ENCODE peak calls at places on chromosomes 13 and 19, in four cellular contexts. Z is neural crest cell, F is MCF 10A, Y is BE2C. W is an unnamed sample.

GRCh38 chr13:20492641-20493040 is 33.0 kb downstream of the CRYL1 start:
- DNase-seq in F (peak), Y (peak), Z (peak), W (no peak)

GRCh38 chr13:105721056-105721455 is 814.4 kb downstream of the EFNB2 start:
- DNase-seq in Z (no peak), F (peak), Y (no peak), W (no peak)

GRCh38 chr19:54573330-54573872 is at the start of gene LILRA2:
- DNase-seq in Y (no peak), F (no peak), Z (no peak), W (no peak)

GRCh38 chr13:97749174-97749573 is 204.3 kb upstream of the IPO5 start:
- DNase-seq in Y (no peak), F (peak), Z (no peak), W (no peak)

GRCh38 chr19:19911150-19911549 is 10.4 kb downstream of the ZNF93 start:
- DNase-seq in F (no peak), Z (no peak), Y (no peak), W (no peak)

GRCh38 chr19:35556025-35556590 is 7.3 kb downstream of the ATP4A start:
- DNase-seq in Y (no peak), Z (no peak), F (no peak), W (no peak)

GRCh38 chr19:56732974-56733373 is 61.4 kb upstream of the ZNF835 start:
- DNase-seq in Y (no peak), Z (no peak), F (no peak), W (no peak)

GRCh38 chr19:16585808-16586476 is 13.7 kb upstream of the SLC35E1 start:
- DNase-seq in Y (no peak), Z (no peak), F (no peak), W (no peak)

GRCh38 chr13:40666905-40667621 is 622 bp upstream of the FOXO1 start:
- DNase-seq in Y (peak), Z (peak), F (peak), W (no peak)

GRCh38 chr13:30846311-30846710 is 59.8 kb upstream of the MEDAG start:
- DNase-seq in Z (no peak), Y (no peak), F (peak), W (no peak)

GRCh38 chr13:26503826-26504594 is 53.5 kb upstream of the WASF3 start:
- DNase-seq in F (no peak), Y (no peak), Z (no peak), W (no peak)

GRCh38 chr13:32426191-32426980 is 1.5 kb downstream of the N4BP2L1 start:
- DNase-seq in Z (no peak), Y (no peak), F (no peak), W (no peak)

GRCh38 chr13:73254827-73255226 is 196.0 kb downstream of the KLF5 start:
- DNase-seq in Y (no peak), Z (no peak), F (peak), W (no peak)

GRCh38 chr19:470701-471100 is 9.9 kb upstream of the SHC2 start:
- DNase-seq in F (no peak), Z (no peak), Y (no peak), W (no peak)

GRCh38 chr13:33153421-33154381 is 131.9 kb downstream of the STARD13 start:
- DNase-seq in Z (no peak), Y (no peak), F (no peak), W (no peak)

GRCh38 chr13:74443623-74444022 is 309.4 kb upstream of the KLF12 start:
- DNase-seq in Y (no peak), Z (no peak), F (peak), W (no peak)

GRCh38 chr13:69769637-69770036 is 338.0 kb upstream of the ATXN8OS start:
- DNase-seq in Y (no peak), F (no peak), Z (no peak), W (no peak)

GRCh38 chr19:58357798-58358145 is 4.5 kb upstream of the A1BG start:
- DNase-seq in F (no peak), Y (no peak), Z (no peak), W (no peak)

GRCh38 chr19:43525836-43526771 is 897 bp downstream of the ETHE1 start:
- DNase-seq in F (peak), Y (no peak), Z (no peak), W (no peak)

GRCh38 chr19:2171349-2172145 is 7.8 kb downstream of the DOT1L start:
- DNase-seq in Z (no peak), Y (peak), F (no peak), W (no peak)

GRCh38 chr19:1833540-1833939 is 14.7 kb downstream of the REXO1 start:
- DNase-seq in F (no peak), Z (no peak), Y (no peak), W (no peak)

GRCh38 chr13:26540319-26540718 is 17.2 kb upstream of the WASF3 start:
- DNase-seq in F (no peak), Z (no peak), Y (no peak), W (no peak)

GRCh38 chr13:92224052-92224821 is 825.8 kb downstream of the GPC5 start:
- DNase-seq in F (peak), Y (no peak), Z (no peak), W (no peak)

GRCh38 chr19:46603752-46604241 is 2.7 kb downstream of the CALM3 start:
- DNase-seq in F (no peak), Z (no peak), Y (no peak), W (no peak)

GRCh38 chr19:44879309-44880065 is 11.6 kb upstream of the TOMM40 start:
- DNase-seq in Z (no peak), F (no peak), Y (no peak), W (no peak)

GRCh38 chr19:49490287-49491029 is 3.0 kb downstream of the RPL13A start:
- DNase-seq in Z (no peak), F (no peak), Y (no peak), W (no peak)

GRCh38 chr19:49488046-49488862 is 846 bp downstream of the RPL13A start:
- DNase-seq in F (no peak), Y (no peak), Z (no peak), W (no peak)

GRCh38 chr19:49488863-49489537 is 1.6 kb downstream of the RPL13A start:
- DNase-seq in F (no peak), Z (no peak), Y (no peak), W (no peak)

GRCh38 chr19:49491030-49491803 is 3.8 kb downstream of the RPL13A start:
- DNase-seq in F (no peak), Y (peak), Z (no peak), W (no peak)

GRCh38 chr19:49489601-49490167 is 2.3 kb downstream of the RPL13A start:
- DNase-seq in F (no peak), Y (peak), Z (no peak), W (no peak)
- TF ChIP-seq CTCF in F (no peak), Y (peak), Z (no peak), W (no peak)

GRCh38 chr13:77918391-77919261 is at the start of gene EDNRB:
- DNase-seq in F (no peak), Z (peak), Y (peak), W (no peak)
- TF ChIP-seq CTCF in F (no peak), Z (no peak), Y (no peak), W (no peak)

GRCh38 chr13:23375007-23375971 is 58.2 kb downstream of the SACS start:
- DNase-seq in F (peak), Y (peak), Z (peak), W (peak)
- TF ChIP-seq CTCF in F (no peak), Y (no peak), Z (peak), W (no peak)

GRCh38 chr19:51946602-51947001 is 19.3 kb downstream of the ZNF613 start:
- DNase-seq in Y (no peak), F (no peak), Z (no peak), W (no peak)
- TF ChIP-seq CTCF in Y (no peak), F (no peak), Z (no peak), W (no peak)

W was measured in omental fat pad.